ENCODE peak calls at places on chromosomes 12 and 14, in six cellular contexts. One of them, this sample, is unnamed.
A peak's percentile ranks its signal among the peaks of the same experiment; 100 is the strongest.

GRCh38 chr14:90777830-90778467 is 38.3 kb downstream of the TTC7B start:
- DNase-seq in brain microvascular endothelial cell: no peak
- DNase-seq in stomach: no peak
- DNase-seq in activated CD4-positive, alpha-beta T cell treated with anti-CD3 and anti-CD28 coated beads, Interleukin-2, amount 10 ng/mL, durations not matched to agents 7 days and 5 days: no peak
- DNase-seq in cerebellar nuclear complex: no peak
- DNase-seq in NCI-H510A: no peak
- DNase-seq in this sample: no peak

GRCh38 chr14:105664691-105665090 is 138.3 kb downstream of the TMEM121 start:
- DNase-seq in brain microvascular endothelial cell: no peak
- DNase-seq in stomach: no peak
- DNase-seq in activated CD4-positive, alpha-beta T cell treated with anti-CD3 and anti-CD28 coated beads, Interleukin-2, amount 10 ng/mL, durations not matched to agents 7 days and 5 days: no peak
- DNase-seq in cerebellar nuclear complex: no peak
- DNase-seq in NCI-H510A: no peak
- DNase-seq in this sample: no peak

GRCh38 chr12:124637163-124637562 is 69.8 kb upstream of the NCOR2 start:
- DNase-seq in brain microvascular endothelial cell: no peak
- DNase-seq in stomach: no peak
- DNase-seq in activated CD4-positive, alpha-beta T cell treated with anti-CD3 and anti-CD28 coated beads, Interleukin-2, amount 10 ng/mL, durations not matched to agents 7 days and 5 days: no peak
- DNase-seq in cerebellar nuclear complex: no peak
- DNase-seq in NCI-H510A: no peak
- DNase-seq in this sample: no peak

GRCh38 chr12:5259523-5259922 is 172.4 kb upstream of the NTF3 start:
- DNase-seq in brain microvascular endothelial cell: no peak
- DNase-seq in stomach: no peak
- DNase-seq in activated CD4-positive, alpha-beta T cell treated with anti-CD3 and anti-CD28 coated beads, Interleukin-2, amount 10 ng/mL, durations not matched to agents 7 days and 5 days: no peak
- DNase-seq in cerebellar nuclear complex: no peak
- DNase-seq in NCI-H510A: no peak
- DNase-seq in this sample: no peak

GRCh38 chr12:82461851-82462250 is 103.5 kb downstream of the METTL25 start:
- DNase-seq in brain microvascular endothelial cell: no peak
- DNase-seq in stomach: no peak
- DNase-seq in activated CD4-positive, alpha-beta T cell treated with anti-CD3 and anti-CD28 coated beads, Interleukin-2, amount 10 ng/mL, durations not matched to agents 7 days and 5 days: no peak
- DNase-seq in cerebellar nuclear complex: no peak
- DNase-seq in NCI-H510A: no peak
- DNase-seq in this sample: no peak

GRCh38 chr14:50669441-50669986 is 1.4 kb upstream of the SAV1 start:
- DNase-seq in brain microvascular endothelial cell: no peak
- DNase-seq in stomach: no peak
- DNase-seq in activated CD4-positive, alpha-beta T cell treated with anti-CD3 and anti-CD28 coated beads, Interleukin-2, amount 10 ng/mL, durations not matched to agents 7 days and 5 days: no peak
- DNase-seq in cerebellar nuclear complex: no peak
- DNase-seq in NCI-H510A: no peak
- DNase-seq in this sample: no peak

GRCh38 chr14:51613436-51613835 is 38.3 kb upstream of the FRMD6 start:
- DNase-seq in brain microvascular endothelial cell: no peak
- DNase-seq in stomach: no peak
- DNase-seq in activated CD4-positive, alpha-beta T cell treated with anti-CD3 and anti-CD28 coated beads, Interleukin-2, amount 10 ng/mL, durations not matched to agents 7 days and 5 days: no peak
- DNase-seq in cerebellar nuclear complex: no peak
- DNase-seq in NCI-H510A: no peak
- DNase-seq in this sample: no peak

GRCh38 chr14:79836577-79836976 is 374.7 kb downstream of the DIO2 start:
- DNase-seq in brain microvascular endothelial cell: peak; percentile 30
- DNase-seq in stomach: no peak
- DNase-seq in activated CD4-positive, alpha-beta T cell treated with anti-CD3 and anti-CD28 coated beads, Interleukin-2, amount 10 ng/mL, durations not matched to agents 7 days and 5 days: no peak
- DNase-seq in cerebellar nuclear complex: no peak
- DNase-seq in NCI-H510A: no peak
- DNase-seq in this sample: no peak

GRCh38 chr14:23439107-23439835 is 3.8 kb upstream of the MYH7 start:
- DNase-seq in brain microvascular endothelial cell: no peak
- DNase-seq in stomach: no peak
- DNase-seq in activated CD4-positive, alpha-beta T cell treated with anti-CD3 and anti-CD28 coated beads, Interleukin-2, amount 10 ng/mL, durations not matched to agents 7 days and 5 days: no peak
- DNase-seq in cerebellar nuclear complex: no peak
- DNase-seq in NCI-H510A: no peak
- DNase-seq in this sample: no peak

GRCh38 chr12:34391771-34392581 is 369.7 kb downstream of the ALG10 start:
- DNase-seq in brain microvascular endothelial cell: no peak
- DNase-seq in stomach: peak; percentile 11
- DNase-seq in activated CD4-positive, alpha-beta T cell treated with anti-CD3 and anti-CD28 coated beads, Interleukin-2, amount 10 ng/mL, durations not matched to agents 7 days and 5 days: no peak
- DNase-seq in cerebellar nuclear complex: no peak
- DNase-seq in NCI-H510A: no peak
- DNase-seq in this sample: no peak

GRCh38 chr12:104414581-104415305 is 42.0 kb upstream of the CHST11 start:
- DNase-seq in brain microvascular endothelial cell: no peak
- DNase-seq in stomach: no peak
- DNase-seq in activated CD4-positive, alpha-beta T cell treated with anti-CD3 and anti-CD28 coated beads, Interleukin-2, amount 10 ng/mL, durations not matched to agents 7 days and 5 days: no peak
- DNase-seq in cerebellar nuclear complex: no peak
- DNase-seq in NCI-H510A: no peak
- DNase-seq in this sample: no peak

GRCh38 chr14:79544671-79545070 is 666.6 kb downstream of the DIO2 start:
- DNase-seq in brain microvascular endothelial cell: peak; percentile 80
- DNase-seq in stomach: no peak
- DNase-seq in activated CD4-positive, alpha-beta T cell treated with anti-CD3 and anti-CD28 coated beads, Interleukin-2, amount 10 ng/mL, durations not matched to agents 7 days and 5 days: no peak
- DNase-seq in cerebellar nuclear complex: no peak
- DNase-seq in NCI-H510A: no peak
- DNase-seq in this sample: no peak

This sample was measured in DND-41.